ENCODE peak calls at places on chromosomes 6 and 20, in five cellular contexts. One of them, this sample, is unnamed.

GRCh38 chr20:7136886-7137285 is 369.4 kb downstream of the BMP2 start:
- DNase-seq in foreskin fibroblast: no peak
- DNase-seq in HCT116: no peak
- DNase-seq in body of pancreas: no peak
- DNase-seq in fibroblast of mammary gland: no peak
- DNase-seq in this sample: no peak

GRCh38 chr20:19908586-19908985 is 108.6 kb upstream of the NAA20 start:
- DNase-seq in foreskin fibroblast: no peak
- DNase-seq in HCT116: no peak
- DNase-seq in body of pancreas: no peak
- DNase-seq in fibroblast of mammary gland: no peak
- DNase-seq in this sample: no peak

GRCh38 chr6:26532699-26533523 is 5.3 kb upstream of the HMGN4 start:
- DNase-seq in foreskin fibroblast: peak
- DNase-seq in HCT116: peak
- DNase-seq in body of pancreas: peak
- DNase-seq in fibroblast of mammary gland: peak
- DNase-seq in this sample: peak

GRCh38 chr6:124819340-124819739 is 142.9 kb upstream of the RNF217 start:
- DNase-seq in foreskin fibroblast: no peak
- DNase-seq in HCT116: no peak
- DNase-seq in body of pancreas: no peak
- DNase-seq in fibroblast of mammary gland: no peak
- DNase-seq in this sample: no peak

GRCh38 chr6:16548121-16548520 is 213.1 kb downstream of the ATXN1 start:
- DNase-seq in foreskin fibroblast: no peak
- DNase-seq in HCT116: no peak
- DNase-seq in body of pancreas: no peak
- DNase-seq in fibroblast of mammary gland: peak
- DNase-seq in this sample: no peak

GRCh38 chr6:135869857-135870256 is 18.4 kb downstream of the PDE7B start:
- DNase-seq in foreskin fibroblast: no peak
- DNase-seq in HCT116: no peak
- DNase-seq in body of pancreas: no peak
- DNase-seq in fibroblast of mammary gland: peak
- DNase-seq in this sample: no peak

GRCh38 chr6:143745160-143746133 is 67.7 kb downstream of the PHACTR2 start:
- DNase-seq in foreskin fibroblast: peak
- DNase-seq in HCT116: peak
- DNase-seq in body of pancreas: peak
- DNase-seq in fibroblast of mammary gland: peak
- DNase-seq in this sample: no peak

GRCh38 chr20:51695574-51696303 is 72.5 kb downstream of the ATP9A start:
- DNase-seq in foreskin fibroblast: peak
- DNase-seq in HCT116: no peak
- DNase-seq in body of pancreas: no peak
- DNase-seq in fibroblast of mammary gland: peak
- DNase-seq in this sample: peak

GRCh38 chr20:49742948-49743347 is 29.3 kb upstream of the B4GALT5 start:
- DNase-seq in foreskin fibroblast: no peak
- DNase-seq in HCT116: no peak
- DNase-seq in body of pancreas: no peak
- DNase-seq in fibroblast of mammary gland: no peak
- DNase-seq in this sample: no peak

GRCh38 chr6:123338394-123338793 is 298.4 kb downstream of the TRDN start:
- DNase-seq in foreskin fibroblast: no peak
- DNase-seq in HCT116: no peak
- DNase-seq in body of pancreas: no peak
- DNase-seq in fibroblast of mammary gland: no peak
- DNase-seq in this sample: no peak

GRCh38 chr6:36938536-36938935 is 16.0 kb upstream of the PI16 start:
- DNase-seq in foreskin fibroblast: peak
- DNase-seq in HCT116: no peak
- DNase-seq in body of pancreas: no peak
- DNase-seq in fibroblast of mammary gland: peak
- DNase-seq in this sample: no peak

GRCh38 chr6:6881438-6882267 is 226.1 kb upstream of the RREB1 start:
- DNase-seq in foreskin fibroblast: no peak
- DNase-seq in HCT116: no peak
- DNase-seq in body of pancreas: no peak
- DNase-seq in fibroblast of mammary gland: peak
- DNase-seq in this sample: no peak

GRCh38 chr6:112360498-112360897 is 13.4 kb downstream of the RFPL4B start:
- DNase-seq in foreskin fibroblast: peak
- DNase-seq in HCT116: no peak
- DNase-seq in body of pancreas: no peak
- DNase-seq in fibroblast of mammary gland: peak
- DNase-seq in this sample: no peak

GRCh38 chr6:119626884-119627619 is 277.5 kb upstream of the MAN1A1 start:
- DNase-seq in foreskin fibroblast: no peak
- DNase-seq in HCT116: no peak
- DNase-seq in body of pancreas: no peak
- DNase-seq in fibroblast of mammary gland: no peak
- DNase-seq in this sample: no peak

GRCh38 chr6:56758120-56758519 is 115.4 kb upstream of the DST start:
- DNase-seq in foreskin fibroblast: no peak
- DNase-seq in HCT116: no peak
- DNase-seq in body of pancreas: no peak
- DNase-seq in fibroblast of mammary gland: no peak
- DNase-seq in this sample: no peak

GRCh38 chr6:2196079-2196679 is 49.2 kb downstream of the GMDS start:
- DNase-seq in foreskin fibroblast: peak
- DNase-seq in HCT116: peak
- DNase-seq in body of pancreas: peak
- DNase-seq in fibroblast of mammary gland: peak
- DNase-seq in this sample: peak

GRCh38 chr6:37135835-37136694 is 33.9 kb upstream of the PIM1 start:
- DNase-seq in foreskin fibroblast: no peak
- DNase-seq in HCT116: no peak
- DNase-seq in body of pancreas: no peak
- DNase-seq in fibroblast of mammary gland: peak
- DNase-seq in this sample: no peak

GRCh38 chr20:35012227-35013069 is 56.8 kb downstream of the MYH7B start:
- DNase-seq in foreskin fibroblast: peak
- DNase-seq in HCT116: no peak
- DNase-seq in body of pancreas: no peak
- DNase-seq in fibroblast of mammary gland: peak
- DNase-seq in this sample: no peak

GRCh38 chr6:13924146-13924948 is 405 bp upstream of the RNF182 start:
- DNase-seq in foreskin fibroblast: peak
- DNase-seq in HCT116: no peak
- DNase-seq in body of pancreas: peak
- DNase-seq in fibroblast of mammary gland: peak
- DNase-seq in this sample: peak

GRCh38 chr20:34529742-34530141 is 13.5 kb downstream of the DYNLRB1 start:
- DNase-seq in foreskin fibroblast: no peak
- DNase-seq in HCT116: no peak
- DNase-seq in body of pancreas: peak
- DNase-seq in fibroblast of mammary gland: no peak
- DNase-seq in this sample: no peak

GRCh38 chr6:110341671-110342304 is 16.4 kb downstream of the METTL24 start:
- DNase-seq in foreskin fibroblast: no peak
- DNase-seq in HCT116: peak
- DNase-seq in body of pancreas: no peak
- DNase-seq in fibroblast of mammary gland: peak
- DNase-seq in this sample: peak

GRCh38 chr6:14596410-14596809 is 478.8 kb downstream of the CD83 start:
- DNase-seq in foreskin fibroblast: peak
- DNase-seq in HCT116: peak
- DNase-seq in body of pancreas: no peak
- DNase-seq in fibroblast of mammary gland: peak
- DNase-seq in this sample: peak

GRCh38 chr20:967796-968742 is 34.0 kb downstream of the RSPO4 start:
- DNase-seq in foreskin fibroblast: peak
- DNase-seq in HCT116: peak
- DNase-seq in body of pancreas: no peak
- DNase-seq in fibroblast of mammary gland: peak
- DNase-seq in this sample: peak

GRCh38 chr6:119742188-119742803 is 392.7 kb upstream of the MAN1A1 start:
- DNase-seq in foreskin fibroblast: peak
- DNase-seq in HCT116: peak
- DNase-seq in body of pancreas: peak
- DNase-seq in fibroblast of mammary gland: peak
- DNase-seq in this sample: peak

GRCh38 chr6:148746363-148747144 is at the start of gene UST:
- DNase-seq in foreskin fibroblast: peak
- DNase-seq in HCT116: peak
- DNase-seq in body of pancreas: peak
- DNase-seq in fibroblast of mammary gland: peak
- DNase-seq in this sample: peak

GRCh38 chr20:63230800-63231268 is 4.9 kb upstream of the BIRC7 start:
- DNase-seq in foreskin fibroblast: peak
- DNase-seq in HCT116: no peak
- DNase-seq in body of pancreas: peak
- DNase-seq in fibroblast of mammary gland: peak
- DNase-seq in this sample: peak

GRCh38 chr6:15626878-15627683 is 35.7 kb downstream of the DTNBP1 start:
- DNase-seq in foreskin fibroblast: no peak
- DNase-seq in HCT116: no peak
- DNase-seq in body of pancreas: no peak
- DNase-seq in fibroblast of mammary gland: peak
- DNase-seq in this sample: no peak

DNA sequence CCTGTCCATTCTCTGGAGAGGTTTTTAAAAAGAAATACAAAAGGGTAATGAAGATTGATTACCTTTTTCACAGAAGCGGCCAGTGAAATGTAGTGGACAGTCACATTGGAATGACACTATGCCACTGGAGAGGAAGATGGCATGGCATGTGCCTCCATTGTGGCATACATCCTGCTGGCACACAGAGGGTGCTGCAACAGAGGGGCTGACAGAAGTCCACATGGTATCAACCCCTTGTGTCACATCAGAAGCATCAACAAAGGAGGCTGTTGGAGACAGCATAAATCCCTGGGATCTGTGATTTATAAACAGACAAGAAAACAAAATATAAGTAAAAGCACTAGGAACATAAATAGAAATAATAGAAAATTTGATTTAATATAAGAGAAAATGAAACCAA is 594.9 kb downstream of the PHF3 start:
- DNase-seq in foreskin fibroblast: no peak
- DNase-seq in HCT116: no peak
- DNase-seq in body of pancreas: no peak
- DNase-seq in fibroblast of mammary gland: no peak
- DNase-seq in this sample: no peak
- H3K4me3 ChIP-seq in foreskin fibroblast: no peak
- H3K4me3 ChIP-seq in HCT116: no peak
- H3K4me3 ChIP-seq in body of pancreas: no peak
- H3K4me3 ChIP-seq in fibroblast of mammary gland: no peak
- H3K4me3 ChIP-seq in this sample: no peak

GRCh38 chr20:56391596-56392281 is at the start of gene AURKA:
- DNase-seq in foreskin fibroblast: no peak
- DNase-seq in HCT116: no peak
- DNase-seq in body of pancreas: no peak
- DNase-seq in fibroblast of mammary gland: no peak
- DNase-seq in this sample: no peak

GRCh38 chr20:56393653-56394052 is 1.2 kb downstream of the CSTF1 start:
- DNase-seq in foreskin fibroblast: no peak
- DNase-seq in HCT116: no peak
- DNase-seq in body of pancreas: no peak
- DNase-seq in fibroblast of mammary gland: no peak
- DNase-seq in this sample: peak

GRCh38 chr20:56392282-56393132 is at the start of gene CSTF1:
- DNase-seq in foreskin fibroblast: peak
- DNase-seq in HCT116: peak
- DNase-seq in body of pancreas: peak
- DNase-seq in fibroblast of mammary gland: peak
- DNase-seq in this sample: peak

GRCh38 chr20:56393133-56393472 is 658 bp downstream of the CSTF1 start:
- DNase-seq in foreskin fibroblast: no peak
- DNase-seq in HCT116: no peak
- DNase-seq in body of pancreas: no peak
- DNase-seq in fibroblast of mammary gland: no peak
- DNase-seq in this sample: peak

GRCh38 chr20:56395166-56395565 is 2.7 kb downstream of the CSTF1 start:
- DNase-seq in foreskin fibroblast: no peak
- DNase-seq in HCT116: no peak
- DNase-seq in body of pancreas: no peak
- DNase-seq in fibroblast of mammary gland: no peak
- DNase-seq in this sample: no peak
- H3K4me3 ChIP-seq in foreskin fibroblast: no peak
- H3K4me3 ChIP-seq in HCT116: no peak
- H3K4me3 ChIP-seq in body of pancreas: no peak
- H3K4me3 ChIP-seq in fibroblast of mammary gland: no peak
- H3K4me3 ChIP-seq in this sample: no peak

GRCh38 chr6:44052419-44053011 is 74.7 kb downstream of the MRPL14 start:
- DNase-seq in foreskin fibroblast: peak
- DNase-seq in HCT116: no peak
- DNase-seq in body of pancreas: no peak
- DNase-seq in fibroblast of mammary gland: peak
- DNase-seq in this sample: peak

GRCh38 chr6:44049989-44050871 is 77.0 kb downstream of the MRPL14 start:
- DNase-seq in foreskin fibroblast: no peak
- DNase-seq in HCT116: no peak
- DNase-seq in body of pancreas: no peak
- DNase-seq in fibroblast of mammary gland: peak
- DNase-seq in this sample: no peak

GRCh38 chr6:44050872-44051421 is 76.3 kb downstream of the MRPL14 start:
- DNase-seq in foreskin fibroblast: no peak
- DNase-seq in HCT116: no peak
- DNase-seq in body of pancreas: no peak
- DNase-seq in fibroblast of mammary gland: no peak
- DNase-seq in this sample: no peak

GRCh38 chr6:44053106-44053756 is 74.0 kb downstream of the MRPL14 start:
- DNase-seq in foreskin fibroblast: no peak
- DNase-seq in HCT116: no peak
- DNase-seq in body of pancreas: no peak
- DNase-seq in fibroblast of mammary gland: no peak
- DNase-seq in this sample: no peak

GRCh38 chr6:44051516-44051915 is 75.7 kb downstream of the MRPL14 start:
- DNase-seq in foreskin fibroblast: peak
- DNase-seq in HCT116: no peak
- DNase-seq in body of pancreas: no peak
- DNase-seq in fibroblast of mammary gland: peak
- DNase-seq in this sample: peak
- H3K4me3 ChIP-seq in foreskin fibroblast: no peak
- H3K4me3 ChIP-seq in HCT116: no peak
- H3K4me3 ChIP-seq in body of pancreas: no peak
- H3K4me3 ChIP-seq in fibroblast of mammary gland: no peak
- H3K4me3 ChIP-seq in this sample: no peak

GRCh38 chr6:170132561-170132991 is 158.3 kb downstream of the DLL1 start:
- DNase-seq in foreskin fibroblast: no peak
- DNase-seq in HCT116: no peak
- DNase-seq in body of pancreas: peak
- DNase-seq in fibroblast of mammary gland: no peak
- DNase-seq in this sample: peak
- H3K4me3 ChIP-seq in foreskin fibroblast: no peak
- H3K4me3 ChIP-seq in HCT116: no peak
- H3K4me3 ChIP-seq in body of pancreas: no peak
- H3K4me3 ChIP-seq in fibroblast of mammary gland: no peak
- H3K4me3 ChIP-seq in this sample: no peak

GRCh38 chr6:52635049-52635577 is 35.8 kb upstream of the TMEM14A start:
- DNase-seq in foreskin fibroblast: no peak
- DNase-seq in HCT116: no peak
- DNase-seq in body of pancreas: no peak
- DNase-seq in fibroblast of mammary gland: peak
- DNase-seq in this sample: peak
- H3K4me3 ChIP-seq in foreskin fibroblast: no peak
- H3K4me3 ChIP-seq in HCT116: no peak
- H3K4me3 ChIP-seq in body of pancreas: no peak
- H3K4me3 ChIP-seq in fibroblast of mammary gland: no peak
- H3K4me3 ChIP-seq in this sample: no peak